ENCODE peak calls at places on chromosome 22, in four cellular contexts. I is NB4, O is amygdala, H is COR-L47. G is an unnamed sample.

GRCh38 chr22:49673048-49673447 is 154.6 kb downstream of the BRD1 start:
- DNase-seq in I (no peak), O (no peak), H (no peak), G (no peak)

GRCh38 chr22:31647516-31647915 is 14.5 kb downstream of the PISD start:
- DNase-seq in I (no peak), O (no peak), H (no peak), G (no peak)

GRCh38 chr22:27405672-27406388 is 395.7 kb downstream of the MN1 start:
- DNase-seq in I (peak), O (peak), H (no peak), G (no peak)

GRCh38 chr22:27919943-27920755 is 1.1 kb upstream of the PITPNB start:
- DNase-seq in I (no peak), O (no peak), H (no peak), G (no peak)

GRCh38 chr22:42500164-42500835 is 19.3 kb downstream of the RRP7A start:
- DNase-seq in I (no peak), O (peak), H (no peak), G (no peak)

GRCh38 chr22:11628651-11629511 is 3899.1 kb upstream of the OR11H1 start:
- DNase-seq in I (no peak), O (no peak), H (no peak), G (no peak)

GRCh38 chr22:47352920-47353700 is 590.7 kb downstream of the TBC1D22A start:
- DNase-seq in I (no peak), O (no peak), H (no peak), G (no peak)

GRCh38 chr22:49724893-49725489 is 102.7 kb downstream of the BRD1 start:
- DNase-seq in I (peak), O (peak), H (peak), G (peak)

GRCh38 chr22:42303304-42304020 is 33.0 kb upstream of the TCF20 start:
- DNase-seq in I (no peak), O (no peak), H (no peak), G (no peak)

GRCh38 chr22:31932863-31933262 is 11.5 kb upstream of the YWHAH start:
- DNase-seq in I (no peak), O (no peak), H (no peak), G (no peak)

GRCh38 chr22:22884888-22885840 is 2.5 kb upstream of the IGLL5 start:
- DNase-seq in I (peak), O (no peak), H (no peak), G (no peak)

GRCh38 chr22:24209016-24209415 is 27.7 kb downstream of the SUSD2 start:
- DNase-seq in I (no peak), O (no peak), H (no peak), G (no peak)

GRCh38 chr22:39351689-39352214 is 2.0 kb downstream of the SYNGR1 start:
- DNase-seq in I (peak), O (no peak), H (no peak), G (no peak)

GRCh38 chr22:50481440-50482106 is at the start of gene ADM2:
- DNase-seq in I (peak), O (no peak), H (no peak), G (peak)

GRCh38 chr22:46054091-46054877 is 77.3 kb upstream of the WNT7B start:
- DNase-seq in I (no peak), O (peak), H (peak), G (no peak)

GRCh38 chr22:24067587-24068376 is 56.7 kb downstream of the CABIN1 start:
- DNase-seq in I (no peak), O (no peak), H (peak), G (peak)

GRCh38 chr22:25573822-25574221 is 9.3 kb downstream of the GRK3 start:
- DNase-seq in I (no peak), O (no peak), H (no peak), G (no peak)

GRCh38 chr22:37740455-37741311 is 43.8 kb downstream of the TRIOBP start:
- DNase-seq in I (no peak), O (no peak), H (no peak), G (no peak)

GRCh38 chr22:45948081-45948648 is 28.8 kb downstream of the WNT7B start:
- DNase-seq in I (peak), O (peak), H (peak), G (peak)

GRCh38 chr22:33519140-33519973 is 400.9 kb downstream of the LARGE1 start:
- DNase-seq in I (peak), O (peak), H (no peak), G (peak)

GRCh38 chr22:24398409-24398808 is 29.0 kb upstream of the ADORA2A start:
- DNase-seq in I (no peak), O (no peak), H (no peak), G (no peak)

GRCh38 chr22:30290679-30291333 is 1.5 kb upstream of the CASTOR1 start:
- DNase-seq in I (peak), O (peak), H (peak), G (peak)

GRCh38 chr22:20783844-20784723 is 10.2 kb downstream of the SERPIND1 start:
- DNase-seq in I (peak), O (peak), H (peak), G (peak)

GRCh38 chr22:30890689-30891442 is 77.7 kb downstream of the MORC2 start:
- DNase-seq in I (peak), O (peak), H (peak), G (no peak)

GRCh38 chr22:32475428-32476010 is 908 bp downstream of the FBXO7 start:
- DNase-seq in I (peak), O (peak), H (peak), G (peak)

G was measured in NCI-H345.